ENCODE peak calls at places on chromosomes 11 and 22, in seven cellular contexts. T is nephron progenitor cell, X is MCF 10A, D is GM13977, B is tibial nerve, N is cardiac fibroblast, E is sigmoid colon. S is an unnamed sample.

GRCh38 chr11:30560345-30561106 is 25.6 kb downstream of the MPPED2 start:
- DNase-seq in D (no peak), X (no peak), T (no peak), E (no peak), B (no peak), N (no peak), S (no peak)

GRCh38 chr22:22400099-22400498 is 108.4 kb downstream of the ZNF280B start:
- DNase-seq in N (no peak), E (no peak), T (no peak), X (no peak), D (no peak), B (no peak), S (no peak)

GRCh38 chr11:106288988-106289387 is 211.5 kb downstream of the AASDHPPT start:
- DNase-seq in N (no peak), E (no peak), X (no peak), B (no peak), D (no peak), T (no peak), S (no peak)

GRCh38 chr11:30553521-30554110 is 32.5 kb downstream of the MPPED2 start:
- DNase-seq in N (no peak), E (no peak), D (no peak), T (no peak), X (no peak), B (no peak), S (no peak)

GRCh38 chr11:123020968-123021367 is 39.3 kb upstream of the BSX start:
- DNase-seq in T (peak), B (no peak), D (peak), X (peak), N (peak), E (no peak), S (peak)

GRCh38 chr11:112097734-112098528 is 11.3 kb downstream of the SDHD start:
- DNase-seq in E (no peak), T (no peak), B (no peak), D (no peak), N (no peak), X (no peak), S (no peak)

GRCh38 chr11:36454991-36455611 is 55.0 kb downstream of the TRAF6 start:
- DNase-seq in D (no peak), N (peak), T (peak), E (no peak), B (no peak), X (peak), S (peak)

GRCh38 chr11:85438328-85438727 is 188.8 kb downstream of the DLG2 start:
- DNase-seq in N (no peak), T (no peak), B (no peak), D (no peak), E (no peak), X (no peak), S (no peak)

GRCh38 chr22:37148031-37148651 is 1.6 kb downstream of the IL2RB start:
- DNase-seq in N (no peak), T (no peak), B (no peak), D (no peak), E (no peak), X (no peak), S (no peak)
- TF ChIP-seq CTCF in N (no peak), T (no peak), B (no peak), D (peak), E (no peak), X (no peak), S (no peak)

GRCh38 chr11:116466231-116466630 is 306.6 kb downstream of the BUD13 start:
- DNase-seq in B (no peak), D (no peak), T (no peak), N (no peak), E (no peak), X (no peak), S (no peak)
- TF ChIP-seq CTCF in B (no peak), D (no peak), T (no peak), N (no peak), E (no peak), X (no peak), S (no peak)

DNA sequence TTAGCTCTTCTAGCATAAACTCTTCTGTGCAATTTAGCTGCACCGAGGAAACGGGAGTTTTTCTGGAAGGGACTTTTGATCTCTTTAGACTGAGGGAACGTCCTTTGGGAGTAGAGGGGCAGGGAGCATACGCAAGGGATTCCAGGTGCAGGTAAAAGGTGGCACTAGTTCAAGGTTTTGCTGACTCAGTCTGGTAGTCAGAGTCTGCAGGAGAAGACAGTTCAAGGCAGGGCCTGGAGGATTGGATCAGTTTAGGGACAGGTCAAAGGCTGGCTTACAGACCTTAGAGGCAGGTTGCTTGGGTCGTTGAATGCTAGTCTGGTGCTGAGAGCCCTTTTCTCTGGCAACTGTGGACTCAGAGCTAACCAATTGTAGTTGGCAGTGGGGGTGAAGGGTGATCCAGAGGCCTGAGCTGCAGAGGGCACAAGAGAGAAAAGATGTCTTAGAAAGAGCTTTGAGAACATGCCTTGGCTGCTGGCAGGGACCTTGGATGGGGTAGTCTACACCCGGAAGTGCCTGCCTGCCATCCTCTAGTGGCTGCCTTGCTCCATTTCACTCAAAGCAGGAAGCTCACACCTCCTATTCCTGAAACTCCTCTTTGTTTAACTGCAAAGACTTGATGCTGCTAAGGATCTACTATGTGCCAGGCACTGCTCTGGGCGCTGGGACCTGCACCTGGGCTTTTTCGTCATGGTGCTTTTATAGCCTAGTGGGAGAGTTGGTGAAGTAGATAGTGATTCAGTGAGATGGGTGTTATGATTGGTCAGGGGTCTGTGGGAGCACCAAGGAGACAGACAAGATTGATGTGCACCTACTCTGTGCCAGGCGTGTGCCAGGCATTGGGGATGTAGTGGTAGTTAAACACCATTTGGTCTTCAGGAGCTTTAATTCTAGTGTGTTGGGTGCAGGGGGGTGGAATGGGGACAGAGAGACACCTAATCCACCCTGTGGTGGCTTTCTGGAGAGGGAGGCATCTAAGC is 17.1 kb downstream of the MIAT start:
- DNase-seq in X (no peak), D (no peak), B (no peak), T (no peak), N (no peak), E (no peak), S (no peak)
- TF ChIP-seq CTCF in X (no peak), D (no peak), B (no peak), T (no peak), N (no peak), E (no peak), S (no peak)

DNA sequence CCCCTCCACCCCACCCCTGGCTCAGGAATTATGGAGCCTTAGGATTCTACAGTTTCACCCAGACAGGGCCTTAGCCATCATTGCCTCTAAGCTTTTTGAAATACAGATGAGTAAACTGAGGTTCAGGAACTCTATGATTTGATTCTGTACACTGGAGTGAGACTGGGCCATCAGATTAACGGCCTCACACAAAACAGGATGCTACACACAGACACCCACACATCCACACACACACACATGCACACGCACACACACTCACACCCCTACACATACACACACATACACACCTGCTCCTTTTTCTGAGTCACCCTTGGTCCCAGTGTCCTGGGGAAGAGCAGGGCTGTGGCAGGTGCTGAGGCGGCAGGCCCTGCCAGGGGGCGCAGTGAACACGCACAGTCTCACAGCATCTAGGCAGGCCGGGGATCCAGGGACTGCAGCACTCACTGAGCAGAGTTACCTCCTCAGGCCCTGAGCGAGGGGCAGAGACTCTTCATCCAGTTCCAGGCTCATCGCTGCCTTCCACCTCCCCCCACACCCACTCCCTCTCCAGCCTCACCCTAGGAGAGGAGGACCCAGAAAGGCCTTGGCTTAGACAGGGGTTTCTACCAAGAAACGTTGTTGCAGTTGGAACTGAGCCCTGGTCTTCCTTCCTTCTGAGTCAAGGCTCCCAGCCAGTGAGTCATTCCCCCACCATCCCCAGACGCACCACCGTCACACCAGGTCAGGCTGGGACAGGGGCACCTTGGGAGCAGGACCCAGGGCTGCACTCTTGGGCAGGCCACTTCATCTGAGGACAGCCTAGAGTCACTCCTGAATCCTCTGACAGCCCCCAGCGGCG is 89.8 kb upstream of the PARVA start:
- DNase-seq in T (peak), B (no peak), X (peak), N (peak), E (peak), D (peak), S (peak)
- TF ChIP-seq CTCF in T (peak), B (no peak), X (peak), N (peak), E (peak), D (no peak), S (peak)

DNA sequence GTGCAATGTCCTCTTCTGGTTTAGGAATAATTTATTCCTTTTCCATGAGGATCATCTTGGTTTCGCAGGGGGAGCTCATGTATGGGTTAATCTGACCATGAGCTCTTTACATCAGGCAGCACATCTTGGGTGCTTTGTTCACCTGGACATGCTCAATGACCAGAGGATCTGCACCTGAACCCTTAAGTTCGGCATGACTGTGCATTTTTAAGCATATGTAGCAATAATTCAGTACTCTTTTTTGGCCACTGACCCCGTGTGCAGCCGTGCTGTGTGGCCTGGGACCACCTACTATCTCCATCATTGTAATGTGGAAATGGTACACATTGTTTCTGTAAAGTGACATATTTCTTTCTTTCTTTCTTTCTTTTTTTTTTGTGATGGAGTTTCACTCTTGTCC is 62.9 kb downstream of the DEPDC5 start:
- DNase-seq in E (no peak), X (no peak), B (no peak), T (no peak), D (no peak), N (no peak), S (no peak)
- TF ChIP-seq CTCF in E (no peak), X (no peak), B (no peak), T (no peak), D (no peak), N (no peak), S (no peak)